ENCODE peak calls at places on chromosomes 2 and 18, in ten cellular contexts. W, M, K, A, E, S, C, J, B and I are unnamed samples.

GRCh38 chr18:62516242-62516641 is 6.6 kb upstream of the ZCCHC2 start:
- DNase-seq in K (no peak), M (no peak), B (no peak), C (no peak), W (no peak), J (no peak), A (no peak), E (no peak), S (no peak), I (no peak)

GRCh38 chr2:235669983-235670962 is 176.4 kb downstream of the AGAP1 start:
- DNase-seq in K (peak), W (peak), S (peak), E (peak), A (peak), C (peak), M (peak), B (peak), J (peak), I (no peak)

GRCh38 chr2:222916229-222917197 is 55.7 kb downstream of the ACSL3 start:
- DNase-seq in J (no peak), A (no peak), B (no peak), S (no peak), W (no peak), M (no peak), C (no peak), E (no peak), K (no peak), I (no peak)

GRCh38 chr18:67478249-67478648 is 38.3 kb downstream of the DSEL start:
- DNase-seq in A (no peak), S (no peak), M (no peak), C (no peak), K (no peak), E (no peak), B (no peak), W (peak), J (no peak), I (no peak)

GRCh38 chr18:63570721-63571120 is 16.4 kb upstream of the SERPINB13 start:
- DNase-seq in S (no peak), K (no peak), J (no peak), W (no peak), M (no peak), E (no peak), B (no peak), A (no peak), C (no peak), I (no peak)

GRCh38 chr2:9284521-9285297 is 78.1 kb downstream of the ASAP2 start:
- DNase-seq in M (no peak), E (no peak), K (no peak), B (no peak), A (no peak), C (no peak), W (no peak), S (no peak), J (no peak), I (no peak)

GRCh38 chr2:101696272-101697123 is 1.0 kb upstream of the MAP4K4 start:
- DNase-seq in B (no peak), J (peak), E (no peak), C (no peak), K (peak), M (no peak), W (peak), A (peak), S (no peak), I (no peak)

GRCh38 chr18:2898131-2898640 is 51.4 kb downstream of the EMILIN2 start:
- DNase-seq in W (no peak), J (no peak), C (no peak), B (no peak), A (peak), S (no peak), M (no peak), E (peak), K (peak), I (no peak)

GRCh38 chr2:120104002-120104467 is 91.2 kb downstream of the EPB41L5 start:
- DNase-seq in B (no peak), J (no peak), A (no peak), S (no peak), E (no peak), C (no peak), W (no peak), K (peak), M (no peak), I (no peak)

GRCh38 chr2:228408529-228409227 is 227.2 kb upstream of the SPHKAP start:
- DNase-seq in B (no peak), E (no peak), S (no peak), W (no peak), A (no peak), J (no peak), C (no peak), K (no peak), M (no peak), I (no peak)

GRCh38 chr2:98180456-98180855 is 93.5 kb downstream of the VWA3B start:
- DNase-seq in M (no peak), S (no peak), W (no peak), E (no peak), C (no peak), B (no peak), K (peak), J (no peak), A (no peak), I (no peak)

GRCh38 chr2:64998658-64999061 is 9.5 kb downstream of the SLC1A4 start:
- DNase-seq in K (no peak), S (no peak), M (no peak), W (no peak), A (no peak), E (no peak), C (no peak), B (no peak), J (no peak), I (no peak)

GRCh38 chr2:24875272-24875671 is 44.8 kb downstream of the ADCY3 start:
- DNase-seq in J (no peak), W (no peak), C (no peak), E (no peak), S (no peak), B (no peak), M (no peak), K (peak), A (no peak), I (no peak)

GRCh38 chr2:12052771-12053170 is 306.3 kb downstream of the LPIN1 start:
- DNase-seq in A (no peak), S (no peak), M (no peak), E (no peak), K (no peak), C (no peak), W (no peak), B (no peak), J (no peak), I (no peak)

GRCh38 chr2:6679481-6679880 is 186.2 kb downstream of the CMPK2 start:
- DNase-seq in S (no peak), K (no peak), A (no peak), J (no peak), E (no peak), C (no peak), W (no peak), M (no peak), B (peak), I (no peak)

GRCh38 chr2:208369091-208369490 is 37.5 kb upstream of the PTH2R start:
- DNase-seq in M (no peak), C (no peak), E (no peak), B (no peak), K (peak), W (no peak), A (no peak), J (no peak), S (no peak), I (no peak)

GRCh38 chr2:122193622-122194021 is 438.2 kb downstream of the TSN start:
- DNase-seq in J (no peak), M (no peak), S (no peak), W (no peak), K (peak), C (no peak), A (no peak), B (no peak), E (no peak), I (no peak)

GRCh38 chr2:36777272-36777671 is 80.8 kb downstream of the VIT start:
- DNase-seq in E (no peak), C (no peak), K (no peak), S (no peak), M (no peak), J (no peak), B (no peak), A (no peak), W (no peak), I (no peak)

GRCh38 chr2:36779462-36779861 is 83.0 kb downstream of the VIT start:
- DNase-seq in J (no peak), A (no peak), W (no peak), M (no peak), S (no peak), B (no peak), K (no peak), E (no peak), C (no peak), I (no peak)

GRCh38 chr2:36780231-36780808 is 83.8 kb downstream of the VIT start:
- DNase-seq in W (no peak), E (no peak), J (no peak), B (peak), A (peak), C (peak), K (peak), M (peak), S (no peak), I (peak)

GRCh38 chr2:36773947-36774346 is 77.4 kb downstream of the VIT start:
- DNase-seq in S (no peak), B (no peak), J (no peak), W (no peak), E (no peak), C (no peak), A (no peak), M (no peak), K (no peak), I (no peak)

GRCh38 chr2:36777788-36778187 is 81.3 kb downstream of the VIT start:
- DNase-seq in M (no peak), B (no peak), W (no peak), K (no peak), J (no peak), A (no peak), C (no peak), S (no peak), E (no peak), I (no peak)
- TF ChIP-seq CTCF in M (no peak), B (no peak), W (no peak), K (no peak), J (no peak), A (no peak), C (no peak), S (no peak), E (no peak), I (no peak)

GRCh38 chr18:8707946-8708345 is 2.6 kb downstream of the MTCL1 start:
- DNase-seq in C (no peak), M (no peak), B (no peak), K (no peak), S (no peak), J (no peak), E (no peak), A (no peak), W (no peak), I (no peak)

GRCh38 chr18:8708670-8709069 is 3.3 kb downstream of the MTCL1 start:
- DNase-seq in C (no peak), S (no peak), M (no peak), A (no peak), B (no peak), K (no peak), E (no peak), J (no peak), W (no peak), I (no peak)

GRCh38 chr18:8705941-8706544 is 687 bp downstream of the MTCL1 start:
- DNase-seq in A (peak), C (peak), M (no peak), J (no peak), B (peak), K (no peak), S (peak), W (no peak), E (peak), I (no peak)

GRCh38 chr18:8706545-8706980 is 1.2 kb downstream of the MTCL1 start:
- DNase-seq in B (no peak), W (no peak), M (no peak), S (peak), A (peak), C (no peak), J (no peak), K (no peak), E (peak), I (no peak)

GRCh38 chr18:8706981-8707940 is 1.9 kb downstream of the MTCL1 start:
- DNase-seq in E (peak), M (no peak), W (peak), S (peak), B (peak), K (no peak), A (peak), J (peak), C (peak), I (peak)
- TF ChIP-seq CTCF in E (peak), M (no peak), W (peak), S (peak), B (peak), K (no peak), A (peak), J (peak), C (no peak), I (no peak)

DNA sequence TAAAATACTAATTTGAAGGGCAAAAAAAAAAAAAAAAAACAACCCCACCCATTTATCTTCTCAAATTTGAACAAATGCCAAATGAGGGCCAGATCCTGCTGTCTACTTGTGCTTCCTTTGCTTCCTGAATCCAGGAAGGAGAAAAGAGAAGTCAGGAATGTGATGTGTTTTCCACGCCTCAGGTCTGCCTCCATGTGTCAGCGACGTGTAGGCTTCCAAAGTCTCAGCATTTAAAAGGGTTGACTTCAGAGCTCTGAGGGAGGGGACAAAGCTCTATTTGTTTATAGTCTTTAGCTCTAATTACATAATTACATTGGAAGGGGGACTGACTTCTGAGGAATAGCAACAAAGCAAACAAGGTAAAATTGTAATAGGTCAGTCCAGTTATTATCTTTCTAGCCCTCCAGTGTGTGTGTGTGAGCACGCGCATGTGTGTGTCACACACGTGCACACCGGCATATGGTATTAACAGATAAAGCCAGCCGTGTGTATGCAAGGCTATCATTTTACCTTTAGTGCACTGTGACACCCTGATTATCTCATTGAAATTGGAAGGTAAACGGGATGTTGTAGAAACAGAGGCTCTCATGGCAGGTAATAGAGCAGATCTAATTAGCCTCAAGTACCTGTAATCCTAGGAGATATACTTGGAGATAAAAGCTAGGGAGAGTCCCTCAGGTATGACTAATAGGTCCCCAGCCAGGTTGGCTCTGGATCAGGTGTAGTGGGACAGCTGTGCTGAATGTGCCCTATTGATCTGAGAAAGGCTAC is 911.4 kb upstream of the ZEB2 start:
- DNase-seq in M (no peak), W (peak), A (peak), E (no peak), C (no peak), S (no peak), B (no peak), K (no peak), J (peak), I (no peak)
- TF ChIP-seq CTCF in M (no peak), W (peak), A (no peak), E (no peak), C (no peak), S (no peak), B (no peak), K (no peak), J (peak), I (no peak)

GRCh38 chr2:43945439-43945838 is 50.4 kb downstream of the LRPPRC start:
- DNase-seq in C (no peak), B (no peak), E (no peak), K (no peak), S (no peak), W (no peak), J (no peak), A (no peak), M (no peak), I (no peak)

GRCh38 chr2:43944915-43945314 is 50.9 kb downstream of the LRPPRC start:
- DNase-seq in K (no peak), B (no peak), A (no peak), J (no peak), E (no peak), C (no peak), W (no peak), M (no peak), S (no peak), I (no peak)

GRCh38 chr2:43948370-43948769 is 47.4 kb downstream of the LRPPRC start:
- DNase-seq in C (no peak), W (no peak), J (no peak), M (no peak), A (no peak), B (no peak), K (peak), E (no peak), S (no peak), I (no peak)

DNA sequence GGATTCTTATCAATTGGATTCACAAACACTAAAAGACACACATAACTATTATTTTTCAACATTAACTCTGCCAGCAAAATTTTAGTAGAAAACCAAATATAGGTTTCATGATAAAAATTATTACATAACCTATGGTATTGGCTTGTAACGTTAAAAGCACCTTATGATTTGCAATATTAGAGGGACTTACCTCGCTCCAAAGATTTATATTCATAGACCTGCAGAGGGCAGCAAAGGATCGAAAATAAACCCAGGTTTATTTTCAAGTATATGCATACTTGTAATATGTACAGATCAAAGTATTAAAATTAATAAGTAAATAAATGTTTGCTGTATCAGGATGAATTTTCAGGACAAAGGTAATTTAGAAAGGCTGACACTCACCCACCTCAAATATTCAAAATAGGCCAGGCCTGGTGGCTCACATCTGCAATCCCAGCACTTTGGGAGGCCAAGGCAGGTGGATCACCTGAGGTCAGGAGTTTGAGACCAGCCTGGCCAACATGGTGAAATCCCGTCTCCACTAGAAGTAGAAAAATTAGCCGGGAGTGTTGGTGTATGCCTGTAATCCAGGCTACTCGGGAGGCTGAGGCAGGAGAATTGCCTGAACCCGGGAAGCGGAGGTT is 45.3 kb downstream of the LRPPRC start:
- DNase-seq in B (no peak), W (peak), C (peak), S (no peak), A (peak), E (no peak), J (no peak), K (peak), M (peak), I (no peak)
- TF ChIP-seq CTCF in B (peak), W (peak), C (peak), S (peak), A (peak), E (no peak), J (peak), K (no peak), M (peak), I (peak)

GRCh38 chr2:217847552-217848350 is 155.0 kb downstream of the TNS1 start:
- DNase-seq in B (no peak), S (no peak), W (no peak), A (no peak), E (no peak), J (no peak), M (no peak), C (no peak), K (no peak), I (no peak)

GRCh38 chr2:217849576-217849975 is 153.2 kb downstream of the TNS1 start:
- DNase-seq in K (no peak), E (no peak), W (no peak), B (no peak), J (no peak), C (no peak), M (no peak), A (no peak), S (no peak), I (no peak)

GRCh38 chr2:217847106-217847505 is 155.7 kb downstream of the TNS1 start:
- DNase-seq in B (no peak), S (no peak), K (no peak), M (no peak), W (no peak), C (no peak), J (no peak), E (no peak), A (no peak), I (no peak)

GRCh38 chr2:217848351-217848957 is 154.3 kb downstream of the TNS1 start:
- DNase-seq in E (no peak), K (no peak), J (no peak), C (no peak), S (no peak), B (no peak), M (no peak), A (no peak), W (no peak), I (no peak)

GRCh38 chr2:217849154-217849553 is 153.6 kb downstream of the TNS1 start:
- DNase-seq in B (no peak), S (no peak), C (no peak), W (no peak), E (no peak), A (no peak), M (no peak), K (peak), J (no peak), I (no peak)
- TF ChIP-seq CTCF in B (no peak), S (no peak), C (no peak), W (no peak), E (no peak), A (no peak), M (no peak), K (no peak), J (no peak), I (no peak)